ENCODE peak calls at places on chromosomes 13 and 19, in five cellular contexts. One of them, this sample, is unnamed.

GRCh38 chr19:55082023-55082851 is 6.6 kb downstream of the EPS8L1 start:
- DNase-seq in uterus: no peak
- DNase-seq in fibroblast of pulmonary artery: peak; percentile 58
- DNase-seq in transverse colon: no peak
- DNase-seq in cardiac muscle cell: peak; percentile 54
- DNase-seq in this sample: peak; percentile 41

GRCh38 chr13:52767949-52768516 is 28.4 kb upstream of the CNMD start:
- DNase-seq in uterus: no peak
- DNase-seq in fibroblast of pulmonary artery: no peak
- DNase-seq in transverse colon: no peak
- DNase-seq in cardiac muscle cell: no peak
- DNase-seq in this sample: no peak

GRCh38 chr13:40776681-40777165 is 5.7 kb upstream of the MRPS31 start:
- DNase-seq in uterus: no peak
- DNase-seq in fibroblast of pulmonary artery: peak; percentile 40
- DNase-seq in transverse colon: peak; percentile 56
- DNase-seq in cardiac muscle cell: peak; percentile 45
- DNase-seq in this sample: peak; percentile 40

GRCh38 chr13:110249326-110249725 is 57.6 kb downstream of the COL4A1 start:
- DNase-seq in uterus: no peak
- DNase-seq in fibroblast of pulmonary artery: no peak
- DNase-seq in transverse colon: no peak
- DNase-seq in cardiac muscle cell: no peak
- DNase-seq in this sample: no peak

GRCh38 chr13:30479154-30479553 is 13.4 kb upstream of the HMGB1 start:
- DNase-seq in uterus: no peak
- DNase-seq in fibroblast of pulmonary artery: no peak
- DNase-seq in transverse colon: no peak
- DNase-seq in cardiac muscle cell: no peak
- DNase-seq in this sample: no peak

GRCh38 chr13:28136916-28137315 is 1.4 kb upstream of the PAN3 start:
- DNase-seq in uterus: no peak
- DNase-seq in fibroblast of pulmonary artery: no peak
- DNase-seq in transverse colon: no peak
- DNase-seq in cardiac muscle cell: no peak
- DNase-seq in this sample: no peak

GRCh38 chr13:66329988-66330429 is 900.1 kb downstream of the PCDH9 start:
- DNase-seq in uterus: no peak
- DNase-seq in fibroblast of pulmonary artery: no peak
- DNase-seq in transverse colon: no peak
- DNase-seq in cardiac muscle cell: no peak
- DNase-seq in this sample: peak; percentile 35

GRCh38 chr13:27964741-27965323 is 4.3 kb downstream of the CDX2 start:
- DNase-seq in uterus: no peak
- DNase-seq in fibroblast of pulmonary artery: no peak
- DNase-seq in transverse colon: no peak
- DNase-seq in cardiac muscle cell: no peak
- DNase-seq in this sample: no peak

GRCh38 chr13:73656863-73657262 is 477.3 kb downstream of the KLF12 start:
- DNase-seq in uterus: no peak
- DNase-seq in fibroblast of pulmonary artery: peak; percentile 7
- DNase-seq in transverse colon: no peak
- DNase-seq in cardiac muscle cell: no peak
- DNase-seq in this sample: peak; percentile 41

GRCh38 chr19:36489920-36490415 is 607 bp upstream of the ZNF566 start:
- DNase-seq in uterus: peak; percentile 79
- DNase-seq in fibroblast of pulmonary artery: peak; percentile 96
- DNase-seq in transverse colon: peak; percentile 83
- DNase-seq in cardiac muscle cell: peak; percentile 97
- DNase-seq in this sample: no peak

GRCh38 chr13:33232883-33233282 is 52.7 kb downstream of the STARD13 start:
- DNase-seq in uterus: no peak
- DNase-seq in fibroblast of pulmonary artery: no peak
- DNase-seq in transverse colon: no peak
- DNase-seq in cardiac muscle cell: no peak
- DNase-seq in this sample: no peak

GRCh38 chr19:10625762-10626138 is 397 bp downstream of the SLC44A2 start:
- DNase-seq in uterus: no peak
- DNase-seq in fibroblast of pulmonary artery: no peak
- DNase-seq in transverse colon: no peak
- DNase-seq in cardiac muscle cell: no peak
- DNase-seq in this sample: no peak

GRCh38 chr19:28652790-28653189 is 560.2 kb downstream of the UQCRFS1 start:
- DNase-seq in uterus: no peak
- DNase-seq in fibroblast of pulmonary artery: no peak
- DNase-seq in transverse colon: no peak
- DNase-seq in cardiac muscle cell: no peak
- DNase-seq in this sample: no peak

GRCh38 chr19:52542984-52543664 is 15.7 kb downstream of the ZNF808 start:
- DNase-seq in uterus: no peak
- DNase-seq in fibroblast of pulmonary artery: no peak
- DNase-seq in transverse colon: no peak
- DNase-seq in cardiac muscle cell: no peak
- DNase-seq in this sample: no peak

GRCh38 chr13:32001392-32001768 is 30.2 kb upstream of the FRY start:
- DNase-seq in uterus: no peak
- DNase-seq in fibroblast of pulmonary artery: peak; percentile 70
- DNase-seq in transverse colon: no peak
- DNase-seq in cardiac muscle cell: peak; percentile 78
- DNase-seq in this sample: peak; percentile 41

GRCh38 chr19:18831524-18832330 is at the start of gene UPF1:
- DNase-seq in uterus: peak; percentile 95
- DNase-seq in fibroblast of pulmonary artery: peak; percentile 90
- DNase-seq in transverse colon: peak; percentile 96
- DNase-seq in cardiac muscle cell: peak; percentile 94
- DNase-seq in this sample: peak; percentile 87

GRCh38 chr19:720691-721160 is 12.0 kb downstream of the PALM start:
- DNase-seq in uterus: no peak
- DNase-seq in fibroblast of pulmonary artery: no peak
- DNase-seq in transverse colon: no peak
- DNase-seq in cardiac muscle cell: no peak
- DNase-seq in this sample: no peak

GRCh38 chr19:53868892-53869804 is 1.5 kb downstream of the MYADM start:
- DNase-seq in uterus: peak; percentile 95
- DNase-seq in fibroblast of pulmonary artery: peak; percentile 91
- DNase-seq in transverse colon: peak; percentile 93
- DNase-seq in cardiac muscle cell: peak; percentile 98
- DNase-seq in this sample: peak; percentile 94

GRCh38 chr19:54916822-54917221 is 10.9 kb downstream of the NCR1 start:
- DNase-seq in uterus: no peak
- DNase-seq in fibroblast of pulmonary artery: no peak
- DNase-seq in transverse colon: no peak
- DNase-seq in cardiac muscle cell: no peak
- DNase-seq in this sample: no peak

GRCh38 chr19:55832676-55833075 is 877 bp upstream of the NLRP11 start:
- DNase-seq in uterus: no peak
- DNase-seq in fibroblast of pulmonary artery: no peak
- DNase-seq in transverse colon: no peak
- DNase-seq in cardiac muscle cell: no peak
- DNase-seq in this sample: no peak

GRCh38 chr19:41753936-41754529 is 1.3 kb upstream of the CEACAM6 start:
- DNase-seq in uterus: no peak
- DNase-seq in fibroblast of pulmonary artery: peak; percentile 26
- DNase-seq in transverse colon: peak; percentile 77
- DNase-seq in cardiac muscle cell: peak; percentile 36
- DNase-seq in this sample: peak; percentile 7

GRCh38 chr13:80923907-80924306 is 583.0 kb upstream of the SPRY2 start:
- DNase-seq in uterus: no peak
- DNase-seq in fibroblast of pulmonary artery: peak; percentile 42
- DNase-seq in transverse colon: no peak
- DNase-seq in cardiac muscle cell: peak; percentile 33
- DNase-seq in this sample: peak; percentile 2
- TF ChIP-seq CTCF in uterus: no peak
- TF ChIP-seq CTCF in fibroblast of pulmonary artery: peak; percentile 31
- TF ChIP-seq CTCF in transverse colon: no peak
- TF ChIP-seq CTCF in cardiac muscle cell: peak; percentile 22
- TF ChIP-seq CTCF in this sample: peak; percentile 22

GRCh38 chr13:113001251-113002140 is 32.5 kb downstream of the MCF2L start:
- DNase-seq in uterus: no peak
- DNase-seq in fibroblast of pulmonary artery: peak; percentile 8
- DNase-seq in transverse colon: peak; percentile 41
- DNase-seq in cardiac muscle cell: peak; percentile 20
- DNase-seq in this sample: peak; percentile 2
- H3K4me3 ChIP-seq in uterus: no peak overlapping the region
- H3K4me3 ChIP-seq in fibroblast of pulmonary artery: no peak overlapping the region
- H3K4me3 ChIP-seq in transverse colon: no peak overlapping the region
- H3K4me3 ChIP-seq in cardiac muscle cell: no peak overlapping the region
- H3K4me3 ChIP-seq in this sample: no peak overlapping the region

GRCh38 chr19:7645656-7646425 is 8.9 kb downstream of the STXBP2 start:
- DNase-seq in uterus: no peak
- DNase-seq in fibroblast of pulmonary artery: no peak
- DNase-seq in transverse colon: no peak
- DNase-seq in cardiac muscle cell: no peak
- DNase-seq in this sample: no peak
- TF ChIP-seq CTCF in uterus: no peak
- TF ChIP-seq CTCF in fibroblast of pulmonary artery: no peak
- TF ChIP-seq CTCF in transverse colon: no peak
- TF ChIP-seq CTCF in cardiac muscle cell: no peak
- TF ChIP-seq CTCF in this sample: no peak

DNA sequence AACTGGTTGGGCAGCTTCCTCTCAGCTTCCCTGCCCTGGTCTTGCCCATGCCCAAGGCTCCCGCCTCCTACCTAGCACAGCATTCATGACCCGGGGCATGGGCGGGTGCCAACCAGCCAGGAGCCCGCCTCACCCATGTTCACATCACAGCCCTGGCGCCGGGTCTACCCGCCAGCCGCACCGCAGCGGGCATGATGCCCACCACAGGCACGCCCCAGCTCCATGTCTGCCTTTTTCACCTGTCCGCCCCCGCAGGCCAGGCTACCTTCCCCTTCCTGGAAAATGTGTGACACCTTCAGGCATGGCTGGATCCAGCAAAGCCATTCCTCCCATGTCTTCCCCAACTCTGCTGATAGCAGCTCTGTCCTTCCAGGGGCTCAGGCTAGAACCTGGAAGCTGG is 42.1 kb downstream of the PTPRS start:
- DNase-seq in uterus: no peak
- DNase-seq in fibroblast of pulmonary artery: no peak
- DNase-seq in transverse colon: no peak
- DNase-seq in cardiac muscle cell: no peak
- DNase-seq in this sample: no peak
- H3K4me3 ChIP-seq in uterus: no peak overlapping the region
- H3K4me3 ChIP-seq in fibroblast of pulmonary artery: no peak overlapping the region
- H3K4me3 ChIP-seq in transverse colon: no peak overlapping the region
- H3K4me3 ChIP-seq in cardiac muscle cell: no peak overlapping the region
- H3K4me3 ChIP-seq in this sample: no peak overlapping the region

DNA sequence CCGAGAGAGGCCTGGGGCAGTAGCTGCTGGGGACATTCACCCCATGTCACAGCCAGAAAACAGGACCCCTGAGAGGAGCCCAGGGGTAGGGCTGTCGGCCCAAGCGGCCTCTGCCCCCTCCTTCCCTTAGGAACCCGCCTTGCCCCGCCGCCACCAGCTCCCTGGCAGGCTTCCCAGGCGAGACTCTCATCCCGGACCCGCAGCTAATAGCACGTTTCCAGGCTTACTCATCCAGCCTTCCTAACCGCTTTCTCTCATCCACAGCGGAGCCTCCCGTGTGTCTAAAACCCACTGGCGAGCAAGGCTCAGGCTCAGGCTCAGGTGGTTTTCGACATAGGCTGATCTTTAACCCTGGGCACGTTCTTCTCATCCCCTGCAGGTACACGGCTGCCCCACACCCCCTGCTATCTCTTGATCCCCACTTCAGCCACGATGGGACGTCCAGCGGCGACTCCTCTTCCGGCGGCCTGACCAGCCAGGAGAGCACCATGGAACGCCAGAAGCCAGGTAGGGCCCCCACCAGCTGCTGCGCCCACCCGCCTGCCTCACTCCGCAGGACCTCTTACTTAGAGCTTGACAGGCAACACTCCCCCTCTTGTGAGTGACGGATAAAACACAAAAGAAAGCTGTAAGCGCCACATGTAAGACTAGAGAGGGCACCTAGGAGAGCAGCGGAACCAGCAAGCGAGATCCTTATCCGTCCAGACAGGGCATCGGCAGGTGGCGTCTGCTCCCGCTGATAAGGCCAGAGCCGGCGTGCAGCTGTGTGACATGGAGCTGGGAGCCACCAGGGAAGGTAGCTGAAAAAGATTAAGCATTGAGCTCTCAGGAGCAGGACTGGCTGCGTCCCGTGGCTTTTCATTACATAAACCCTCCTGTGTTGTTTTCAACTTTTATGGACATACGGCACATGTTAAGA is 71.3 kb downstream of the DPF1 start:
- DNase-seq in uterus: no peak
- DNase-seq in fibroblast of pulmonary artery: peak; percentile 41
- DNase-seq in transverse colon: no peak
- DNase-seq in cardiac muscle cell: peak; percentile 64
- DNase-seq in this sample: peak; percentile 76
- TF ChIP-seq CTCF in uterus: no peak
- TF ChIP-seq CTCF in fibroblast of pulmonary artery: no peak
- TF ChIP-seq CTCF in transverse colon: no peak
- TF ChIP-seq CTCF in cardiac muscle cell: no peak
- TF ChIP-seq CTCF in this sample: no peak

This sample was measured in astrocyte of the spinal cord.